ENCODE peak calls at places on chromosome 7, in seven cellular contexts. One of them, this sample, is unnamed. For H3K36me3 and H3K4me1, the result is how much of the 10 kb centered on the place peaks cover.

GRCh38 chr7:146565872-146566271 is 449.3 kb downstream of the CNTNAP2 start:
- DNase-seq in colonic mucosa: no peak
- DNase-seq in psoas muscle: no peak
- DNase-seq in suprapubic skin: no peak
- DNase-seq in ovary: no peak
- DNase-seq in tibial nerve: no peak
- DNase-seq in hepatocyte: no peak
- DNase-seq in this sample: no peak

GRCh38 chr7:93044147-93044810 is 73.5 kb downstream of the SAMD9 start:
- DNase-seq in colonic mucosa: no peak
- DNase-seq in psoas muscle: no peak
- DNase-seq in suprapubic skin: no peak
- DNase-seq in ovary: no peak
- DNase-seq in tibial nerve: no peak
- DNase-seq in hepatocyte: no peak
- DNase-seq in this sample: peak

GRCh38 chr7:16916733-16917132 is 35.0 kb upstream of the AGR3 start:
- DNase-seq in colonic mucosa: no peak
- DNase-seq in psoas muscle: no peak
- DNase-seq in suprapubic skin: no peak
- DNase-seq in ovary: no peak
- DNase-seq in tibial nerve: no peak
- DNase-seq in hepatocyte: no peak
- DNase-seq in this sample: no peak

GRCh38 chr7:114922151-114922651 is 307 bp downstream of the MDFIC start:
- DNase-seq in colonic mucosa: peak
- DNase-seq in psoas muscle: peak
- DNase-seq in suprapubic skin: no peak
- DNase-seq in ovary: peak
- DNase-seq in tibial nerve: peak
- DNase-seq in hepatocyte: peak
- DNase-seq in this sample: peak

GRCh38 chr7:69684955-69685631 is 86.8 kb downstream of the AUTS2 start:
- DNase-seq in colonic mucosa: no peak
- DNase-seq in psoas muscle: no peak
- DNase-seq in suprapubic skin: no peak
- DNase-seq in ovary: peak
- DNase-seq in tibial nerve: no peak
- DNase-seq in hepatocyte: no peak
- DNase-seq in this sample: no peak

GRCh38 chr7:24668922-24669635 is 88.2 kb downstream of the GSDME start:
- DNase-seq in colonic mucosa: no peak
- DNase-seq in psoas muscle: no peak
- DNase-seq in suprapubic skin: no peak
- DNase-seq in ovary: no peak
- DNase-seq in tibial nerve: no peak
- DNase-seq in hepatocyte: peak
- DNase-seq in this sample: no peak

GRCh38 chr7:27165655-27166474 is 528 bp upstream of the HOXA9 start:
- DNase-seq in colonic mucosa: peak
- DNase-seq in psoas muscle: peak
- DNase-seq in suprapubic skin: no peak
- DNase-seq in ovary: no peak
- DNase-seq in tibial nerve: no peak
- DNase-seq in hepatocyte: no peak
- DNase-seq in this sample: no peak

GRCh38 chr7:150631866-150632864 is at the start of gene GIMAP6:
- DNase-seq in colonic mucosa: no peak
- DNase-seq in psoas muscle: no peak
- DNase-seq in suprapubic skin: no peak
- DNase-seq in ovary: no peak
- DNase-seq in tibial nerve: no peak
- DNase-seq in hepatocyte: no peak
- DNase-seq in this sample: no peak

GRCh38 chr7:31307941-31308340 is 32.6 kb downstream of the NEUROD6 start:
- DNase-seq in colonic mucosa: no peak
- DNase-seq in psoas muscle: no peak
- DNase-seq in suprapubic skin: no peak
- DNase-seq in ovary: no peak
- DNase-seq in tibial nerve: no peak
- DNase-seq in hepatocyte: no peak
- DNase-seq in this sample: no peak

GRCh38 chr7:69695998-69696657 is 97.9 kb downstream of the AUTS2 start:
- DNase-seq in colonic mucosa: no peak
- DNase-seq in psoas muscle: no peak
- DNase-seq in suprapubic skin: no peak
- DNase-seq in ovary: no peak
- DNase-seq in tibial nerve: no peak
- DNase-seq in hepatocyte: no peak
- DNase-seq in this sample: no peak

GRCh38 chr7:151884276-151885201 is 7.6 kb upstream of the PRKAG2 start:
- DNase-seq in colonic mucosa: no peak
- DNase-seq in psoas muscle: no peak
- DNase-seq in suprapubic skin: peak
- DNase-seq in ovary: no peak
- DNase-seq in tibial nerve: no peak
- DNase-seq in hepatocyte: no peak
- DNase-seq in this sample: no peak

GRCh38 chr7:128007293-128007680 is 23.9 kb downstream of the LRRC4 start:
- DNase-seq in colonic mucosa: no peak
- DNase-seq in psoas muscle: no peak
- DNase-seq in suprapubic skin: no peak
- DNase-seq in ovary: no peak
- DNase-seq in tibial nerve: no peak
- DNase-seq in hepatocyte: no peak
- DNase-seq in this sample: no peak

GRCh38 chr7:36659638-36660341 is 64.5 kb downstream of the AOAH start:
- DNase-seq in colonic mucosa: no peak
- DNase-seq in psoas muscle: no peak
- DNase-seq in suprapubic skin: no peak
- DNase-seq in ovary: no peak
- DNase-seq in tibial nerve: no peak
- DNase-seq in hepatocyte: no peak
- DNase-seq in this sample: no peak

GRCh38 chr7:39510738-39511372 is 55.3 kb upstream of the YAE1 start:
- DNase-seq in colonic mucosa: no peak
- DNase-seq in psoas muscle: no peak
- DNase-seq in suprapubic skin: no peak
- DNase-seq in ovary: no peak
- DNase-seq in tibial nerve: no peak
- DNase-seq in hepatocyte: no peak
- DNase-seq in this sample: no peak

GRCh38 chr7:158655931-158656441 is 48.6 kb downstream of the NCAPG2 start:
- DNase-seq in colonic mucosa: no peak
- DNase-seq in psoas muscle: no peak
- DNase-seq in suprapubic skin: no peak
- DNase-seq in ovary: no peak
- DNase-seq in tibial nerve: no peak
- DNase-seq in hepatocyte: no peak
- DNase-seq in this sample: no peak

GRCh38 chr7:94188350-94188749 is 184.2 kb upstream of the BET1 start:
- DNase-seq in colonic mucosa: no peak
- DNase-seq in psoas muscle: no peak
- DNase-seq in suprapubic skin: no peak
- DNase-seq in ovary: no peak
- DNase-seq in tibial nerve: no peak
- DNase-seq in hepatocyte: no peak
- DNase-seq in this sample: no peak

GRCh38 chr7:18027628-18028027 is at the start of gene PRPS1L1:
- DNase-seq in colonic mucosa: no peak
- DNase-seq in psoas muscle: no peak
- DNase-seq in suprapubic skin: no peak
- DNase-seq in ovary: no peak
- DNase-seq in tibial nerve: no peak
- DNase-seq in hepatocyte: no peak
- DNase-seq in this sample: no peak

GRCh38 chr7:148772297-148773089 is 73.8 kb downstream of the CUL1 start:
- DNase-seq in colonic mucosa: no peak
- DNase-seq in psoas muscle: no peak
- DNase-seq in suprapubic skin: no peak
- DNase-seq in ovary: no peak
- DNase-seq in tibial nerve: no peak
- DNase-seq in hepatocyte: peak
- DNase-seq in this sample: peak

GRCh38 chr7:108805808-108806397 is 236.2 kb downstream of the DNAJB9 start:
- DNase-seq in colonic mucosa: no peak
- DNase-seq in psoas muscle: no peak
- DNase-seq in suprapubic skin: no peak
- DNase-seq in ovary: no peak
- DNase-seq in tibial nerve: no peak
- DNase-seq in hepatocyte: peak
- DNase-seq in this sample: peak

GRCh38 chr7:24152356-24152755 is 131.6 kb upstream of the NPY start:
- DNase-seq in colonic mucosa: peak
- DNase-seq in psoas muscle: no peak
- DNase-seq in suprapubic skin: no peak
- DNase-seq in ovary: no peak
- DNase-seq in tibial nerve: no peak
- DNase-seq in hepatocyte: peak
- DNase-seq in this sample: peak

GRCh38 chr7:20269726-20270125 is 52.5 kb upstream of the MACC1 start:
- DNase-seq in colonic mucosa: no peak
- DNase-seq in psoas muscle: no peak
- DNase-seq in suprapubic skin: no peak
- DNase-seq in ovary: no peak
- DNase-seq in tibial nerve: no peak
- DNase-seq in hepatocyte: no peak
- DNase-seq in this sample: no peak

GRCh38 chr7:131007439-131008330 is 273.7 kb upstream of the KLF14 start:
- DNase-seq in colonic mucosa: peak
- DNase-seq in psoas muscle: peak
- DNase-seq in suprapubic skin: peak
- DNase-seq in ovary: peak
- DNase-seq in tibial nerve: no peak
- DNase-seq in hepatocyte: peak
- DNase-seq in this sample: peak

GRCh38 chr7:94295805-94296204 is 98.9 kb upstream of the COL1A2 start:
- DNase-seq in colonic mucosa: no peak
- DNase-seq in psoas muscle: no peak
- DNase-seq in suprapubic skin: no peak
- DNase-seq in ovary: peak
- DNase-seq in tibial nerve: no peak
- DNase-seq in hepatocyte: peak
- DNase-seq in this sample: peak

GRCh38 chr7:92633211-92633906 is 43.2 kb upstream of the FAM133B start:
- DNase-seq in colonic mucosa: peak
- DNase-seq in psoas muscle: no peak
- DNase-seq in suprapubic skin: no peak
- DNase-seq in ovary: no peak
- DNase-seq in tibial nerve: no peak
- DNase-seq in hepatocyte: peak
- DNase-seq in this sample: peak

GRCh38 chr7:122006687-122007086 is 133.7 kb downstream of the PTPRZ1 start:
- DNase-seq in colonic mucosa: no peak
- DNase-seq in psoas muscle: no peak
- DNase-seq in suprapubic skin: no peak
- DNase-seq in ovary: no peak
- DNase-seq in tibial nerve: no peak
- DNase-seq in hepatocyte: no peak
- DNase-seq in this sample: no peak

GRCh38 chr7:29190349-29191045 is 4.1 kb upstream of the CHN2 start:
- DNase-seq in colonic mucosa: peak
- DNase-seq in psoas muscle: no peak
- DNase-seq in suprapubic skin: no peak
- DNase-seq in ovary: no peak
- DNase-seq in tibial nerve: no peak
- DNase-seq in hepatocyte: peak
- DNase-seq in this sample: no peak

GRCh38 chr7:78254397-78255055 is 456.0 kb downstream of the PHTF2 start:
- DNase-seq in colonic mucosa: no peak
- DNase-seq in psoas muscle: no peak
- DNase-seq in suprapubic skin: no peak
- DNase-seq in ovary: no peak
- DNase-seq in tibial nerve: no peak
- DNase-seq in hepatocyte: no peak
- DNase-seq in this sample: no peak

DNA sequence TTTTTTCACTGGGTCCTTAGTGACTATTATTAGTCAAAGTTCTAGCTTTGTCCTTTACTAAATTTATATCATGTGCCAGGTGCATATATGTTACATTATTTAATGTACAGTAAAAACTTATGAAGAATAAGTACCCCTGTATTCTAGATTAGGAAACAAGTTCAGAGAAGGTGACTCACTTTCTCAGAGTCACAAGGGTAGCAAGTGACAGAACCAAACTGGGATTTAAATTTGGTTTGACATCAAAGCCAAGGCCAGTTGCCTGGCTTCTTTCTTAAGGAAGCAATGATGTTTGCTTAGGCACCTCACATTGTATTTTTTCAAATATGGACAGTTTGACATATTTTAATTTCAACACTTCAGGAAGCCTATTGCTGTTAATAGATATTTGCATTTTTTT is 2.5 kb downstream of the LSM8 start:
- DNase-seq in colonic mucosa: no peak
- DNase-seq in psoas muscle: no peak
- DNase-seq in suprapubic skin: no peak
- DNase-seq in ovary: no peak
- DNase-seq in tibial nerve: no peak
- DNase-seq in hepatocyte: no peak
- DNase-seq in this sample: no peak
- H3K36me3 ChIP-seq in colonic mucosa: under half
- H3K36me3 ChIP-seq in psoas muscle: under half
- H3K36me3 ChIP-seq in suprapubic skin: under half
- H3K36me3 ChIP-seq in ovary: under half
- H3K36me3 ChIP-seq in tibial nerve: under half
- H3K36me3 ChIP-seq in hepatocyte: under half
- H3K36me3 ChIP-seq in this sample: half or more

GRCh38 chr7:25750738-25751529 is 401.1 kb upstream of the NFE2L3 start:
- DNase-seq in colonic mucosa: no peak
- DNase-seq in psoas muscle: no peak
- DNase-seq in suprapubic skin: no peak
- DNase-seq in ovary: no peak
- DNase-seq in tibial nerve: no peak
- DNase-seq in hepatocyte: no peak
- DNase-seq in this sample: no peak
- H3K4me1 ChIP-seq in colonic mucosa: under half
- H3K4me1 ChIP-seq in psoas muscle: under half
- H3K4me1 ChIP-seq in suprapubic skin: under half
- H3K4me1 ChIP-seq in ovary: under half
- H3K4me1 ChIP-seq in tibial nerve: under half
- H3K4me1 ChIP-seq in hepatocyte: under half
- H3K4me1 ChIP-seq in this sample: under half

DNA sequence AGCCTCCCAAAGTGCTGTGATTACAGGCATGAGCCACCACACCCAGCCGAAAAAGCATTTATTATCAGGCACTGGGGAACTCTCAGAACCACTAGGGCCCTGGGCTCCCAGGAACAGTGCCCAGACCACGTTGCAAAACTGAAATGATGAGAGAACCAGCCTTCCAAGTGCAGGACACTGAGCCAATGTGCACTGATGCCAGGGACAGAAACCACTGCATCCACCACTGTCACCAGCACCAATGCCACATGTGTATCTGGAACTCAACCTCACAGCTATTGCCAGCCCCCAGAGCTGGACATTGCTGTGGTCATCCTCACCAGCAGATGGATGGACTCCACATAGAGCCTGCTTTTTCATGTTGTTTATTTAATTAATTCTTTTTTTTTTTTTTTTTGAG is 28.2 kb upstream of the TPST1 start:
- DNase-seq in colonic mucosa: peak
- DNase-seq in psoas muscle: peak
- DNase-seq in suprapubic skin: peak
- DNase-seq in ovary: no peak
- DNase-seq in tibial nerve: no peak
- DNase-seq in hepatocyte: no peak
- DNase-seq in this sample: no peak
- TF ChIP-seq CTCF in colonic mucosa: no peak
- TF ChIP-seq CTCF in psoas muscle: no peak
- TF ChIP-seq CTCF in suprapubic skin: no peak
- TF ChIP-seq CTCF in ovary: no peak
- TF ChIP-seq CTCF in tibial nerve: no peak
- TF ChIP-seq CTCF in hepatocyte: no peak
- TF ChIP-seq CTCF in this sample: no peak

GRCh38 chr7:135644154-135644553 is 18.2 kb upstream of the STMP1 start:
- DNase-seq in colonic mucosa: no peak
- DNase-seq in psoas muscle: no peak
- DNase-seq in suprapubic skin: no peak
- DNase-seq in ovary: no peak
- DNase-seq in tibial nerve: no peak
- DNase-seq in hepatocyte: no peak
- DNase-seq in this sample: no peak
- H3K36me3 ChIP-seq in colonic mucosa: under half
- H3K36me3 ChIP-seq in psoas muscle: half or more
- H3K36me3 ChIP-seq in suprapubic skin: half or more
- H3K36me3 ChIP-seq in ovary: under half
- H3K36me3 ChIP-seq in tibial nerve: under half
- H3K36me3 ChIP-seq in hepatocyte: under half
- H3K36me3 ChIP-seq in this sample: half or more